ENCODE peak calls at places on chromosomes 1 and 21, in four cellular contexts. K is CD4-positive, alpha-beta memory T cell; Q is fibroblast of lung; U is suprapubic skin. Y is an unnamed sample. For H3K9me3, the result is how much of the 10 kb centered on the place peaks cover.

GRCh38 chr1:25694591-25695007 is 78.0 kb downstream of the MAN1C1 start:
- DNase-seq in Q (peak), U (no peak), K (no peak), Y (no peak)

GRCh38 chr1:10573446-10573845 is 98.7 kb downstream of the PEX14 start:
- DNase-seq in U (no peak), K (no peak), Q (no peak), Y (no peak)

GRCh38 chr1:156140879-156141707 is 12.3 kb upstream of the SEMA4A start:
- DNase-seq in U (no peak), K (no peak), Q (peak), Y (peak)

GRCh38 chr1:36520056-36520455 is 37.3 kb upstream of the CSF3R start:
- DNase-seq in Q (no peak), K (no peak), U (no peak), Y (no peak)

GRCh38 chr1:53071167-53071865 is 9.3 kb downstream of the PODN start:
- DNase-seq in U (peak), Q (no peak), K (no peak), Y (no peak)

GRCh38 chr21:43317959-43318358 is 109.0 kb downstream of the SIK1 start:
- DNase-seq in Q (no peak), K (no peak), U (no peak), Y (no peak)

GRCh38 chr1:18951416-18951815 is 5.1 kb downstream of the IFFO2 start:
- DNase-seq in U (no peak), Q (no peak), K (no peak), Y (no peak)

GRCh38 chr1:165910764-165911421 is 83.5 kb downstream of the UCK2 start:
- DNase-seq in Q (peak), U (peak), K (no peak), Y (peak)

GRCh38 chr1:87922885-87923284 is 594.2 kb downstream of the LMO4 start:
- DNase-seq in K (no peak), Q (no peak), U (no peak), Y (no peak)

GRCh38 chr1:115218696-115219095 is 119.4 kb downstream of the NGF start:
- DNase-seq in K (no peak), Q (no peak), U (no peak), Y (no peak)

GRCh38 chr1:209937996-209938959 is at the start of gene SYT14:
- DNase-seq in U (no peak), Q (peak), K (no peak), Y (peak)

GRCh38 chr1:100866041-100866900 is 28.4 kb downstream of the EXTL2 start:
- DNase-seq in K (peak), U (no peak), Q (peak), Y (peak)

GRCh38 chr1:109947582-109948284 is 36.8 kb upstream of the AHCYL1 start:
- DNase-seq in Q (no peak), K (no peak), U (no peak), Y (peak)

GRCh38 chr1:203085528-203086406 is at the start of gene MYOG:
- DNase-seq in Q (no peak), U (no peak), K (no peak), Y (no peak)

GRCh38 chr1:42931911-42932422 is 26.7 kb downstream of the SLC2A1 start:
- DNase-seq in K (peak), U (peak), Q (no peak), Y (no peak)

GRCh38 chr1:17979815-17980214 is 127.8 kb upstream of the IGSF21 start:
- DNase-seq in U (no peak), Q (no peak), K (no peak), Y (no peak)

GRCh38 chr1:57839488-57839887 is 415.6 kb upstream of the DAB1 start:
- DNase-seq in U (no peak), Q (no peak), K (no peak), Y (no peak)

GRCh38 chr1:90784186-90784847 is 67.2 kb upstream of the BARHL2 start:
- DNase-seq in K (no peak), U (no peak), Q (no peak), Y (no peak)

GRCh38 chr1:111283838-111284237 is 6.8 kb upstream of the CHIA start:
- DNase-seq in K (no peak), Q (no peak), U (no peak), Y (no peak)

GRCh38 chr1:97006044-97006676 is 284.6 kb downstream of the PTBP2 start:
- DNase-seq in K (no peak), Q (peak), U (no peak), Y (peak)

GRCh38 chr1:1429671-1430073 is 5.8 kb upstream of the VWA1 start:
- DNase-seq in Q (peak), U (no peak), K (no peak), Y (peak)

GRCh38 chr21:35436899-35437298 is 387.8 kb upstream of the RUNX1 start:
- DNase-seq in Q (no peak), K (no peak), U (no peak), Y (no peak)

GRCh38 chr21:34545079-34545884 is 33.3 kb upstream of the KCNE1 start:
- DNase-seq in K (no peak), Q (peak), U (no peak), Y (peak)

GRCh38 chr1:247266053-247266452 is 10.2 kb downstream of the VN1R5 start:
- DNase-seq in K (no peak), Q (no peak), U (no peak), Y (no peak)

GRCh38 chr1:216186816-216187215 is 236.4 kb downstream of the USH2A start:
- DNase-seq in K (no peak), U (no peak), Q (peak), Y (no peak)

GRCh38 chr21:41615613-41616012 is 107.7 kb upstream of the TMPRSS2 start:
- DNase-seq in K (no peak), Q (peak), U (no peak), Y (no peak)

GRCh38 chr1:25485536-25486235 is 55.0 kb downstream of the MACO1 start:
- DNase-seq in Q (no peak), K (no peak), U (no peak), Y (no peak)

GRCh38 chr1:22861764-22862440 is 110.8 kb downstream of the LACTBL1 start:
- DNase-seq in U (no peak), Q (peak), K (no peak), Y (peak)

GRCh38 chr1:41783189-41783639 is 135.5 kb downstream of the HIVEP3 start:
- DNase-seq in U (no peak), Q (peak), K (no peak), Y (peak)

GRCh38 chr1:17915511-17916205 is 160.5 kb downstream of the ACTL8 start:
- DNase-seq in K (no peak), U (no peak), Q (no peak), Y (no peak)

GRCh38 chr21:29669416-29669815 is 270.4 kb downstream of the GRIK1 start:
- DNase-seq in U (no peak), Q (no peak), K (no peak), Y (no peak)
- H3K9me3 ChIP-seq in U (under half), Q (under half), K (under half), Y (under half)

GRCh38 chr1:164369698-164370365 is 189.2 kb upstream of the PBX1 start:
- DNase-seq in Q (peak), K (no peak), U (no peak), Y (no peak)
- H3K9me3 ChIP-seq in Q (under half), K (under half), U (under half), Y (under half)

GRCh38 chr21:26840206-26840605 is 5.0 kb downstream of the ADAMTS1 start:
- DNase-seq in Q (peak), K (no peak), U (no peak), Y (no peak)
- H3K9me3 ChIP-seq in Q (under half), K (under half), U (under half), Y (under half)

GRCh38 chr1:4415476-4415875 is 238.9 kb upstream of the AJAP1 start:
- DNase-seq in U (peak), Q (no peak), K (no peak), Y (no peak)
- H3K9me3 ChIP-seq in U (under half), Q (under half), K (under half), Y (under half)

DNA sequence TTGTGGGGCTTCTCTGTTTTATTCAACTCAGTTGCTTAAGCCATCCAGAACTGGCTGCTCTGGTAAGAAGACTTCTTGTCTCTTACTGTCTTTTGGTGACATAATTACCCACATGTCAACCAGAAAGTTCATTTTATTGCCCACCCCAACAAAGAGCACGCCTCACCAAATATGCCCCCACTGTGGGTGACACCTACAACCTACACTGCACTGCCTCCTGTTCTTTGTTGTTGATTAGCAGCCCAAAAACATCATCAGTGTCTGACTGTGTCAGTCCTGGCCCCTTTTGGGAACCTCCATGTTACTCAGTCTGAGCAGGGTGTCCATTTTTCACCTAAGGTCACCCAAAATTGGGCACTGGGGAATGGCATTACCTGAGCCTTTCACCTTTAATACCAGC is 49.3 kb downstream of the ZNF678 start:
- DNase-seq in Q (no peak), K (no peak), U (no peak), Y (no peak)
- H3K9me3 ChIP-seq in Q (under half), K (under half), U (under half), Y (under half)

GRCh38 chr21:28100366-28100765 is 892.3 kb downstream of the LTN1 start:
- DNase-seq in U (no peak), K (no peak), Q (no peak), Y (no peak)
- H3K9me3 ChIP-seq in U (under half), K (under half), Q (under half), Y (under half)

GRCh38 chr1:152904688-152905440 is 3.5 kb upstream of the IVL start:
- DNase-seq in U (no peak), K (no peak), Q (no peak), Y (no peak)
- H3K9me3 ChIP-seq in U (under half), K (under half), Q (under half), Y (under half)

Y was measured in endothelial cell of umbilical vein.